ENCODE peak calls at places on chromosome 14, in five cellular contexts. One of them, this sample, is unnamed.
A peak's percentile ranks its signal among the peaks of the same experiment; 100 is the strongest.

GRCh38 chr14:56273151-56273550 is 154.9 kb downstream of the PELI2 start:
- DNase-seq in OCI-LY7: no peak
- DNase-seq in HepG2: no peak
- DNase-seq in lower lobe of right lung: no peak
- DNase-seq in psoas muscle: peak; percentile 63
- DNase-seq in this sample: no peak

GRCh38 chr14:68589447-68590232 is 203.2 kb downstream of the ZFP36L1 start:
- DNase-seq in psoas muscle: peak; percentile 70
- DNase-seq in OCI-LY7: no peak
- DNase-seq in lower lobe of right lung: no peak
- DNase-seq in HepG2: no peak
- DNase-seq in this sample: peak; percentile 54

GRCh38 chr14:91745329-91745728 is 13.4 kb upstream of the CATSPERB start:
- DNase-seq in HepG2: no peak
- DNase-seq in psoas muscle: no peak
- DNase-seq in OCI-LY7: no peak
- DNase-seq in lower lobe of right lung: no peak
- DNase-seq in this sample: no peak

GRCh38 chr14:59360923-59361794 is 104.0 kb downstream of the GPR135 start:
- DNase-seq in HepG2: peak; percentile 59
- DNase-seq in lower lobe of right lung: peak; percentile 77
- DNase-seq in psoas muscle: peak; percentile 70
- DNase-seq in OCI-LY7: peak; percentile 47
- DNase-seq in this sample: peak; percentile 74

GRCh38 chr14:101875041-101875725 is 89.2 kb upstream of the DYNC1H1 start:
- DNase-seq in HepG2: no peak
- DNase-seq in lower lobe of right lung: no peak
- DNase-seq in psoas muscle: no peak
- DNase-seq in OCI-LY7: no peak
- DNase-seq in this sample: no peak

GRCh38 chr14:102430212-102430908 is 67.6 kb downstream of the TECPR2 start:
- DNase-seq in lower lobe of right lung: no peak
- DNase-seq in OCI-LY7: no peak
- DNase-seq in psoas muscle: no peak
- DNase-seq in HepG2: no peak
- DNase-seq in this sample: no peak

GRCh38 chr14:92430686-92431085 is 82.9 kb upstream of the RIN3 start:
- DNase-seq in OCI-LY7: no peak
- DNase-seq in psoas muscle: no peak
- DNase-seq in HepG2: no peak
- DNase-seq in lower lobe of right lung: no peak
- DNase-seq in this sample: no peak

GRCh38 chr14:87133073-87133815 is 859.7 kb downstream of the GALC start:
- DNase-seq in lower lobe of right lung: no peak
- DNase-seq in OCI-LY7: peak; percentile 63
- DNase-seq in HepG2: no peak
- DNase-seq in psoas muscle: no peak
- DNase-seq in this sample: no peak

GRCh38 chr14:56666716-56667115 is 87.1 kb downstream of the TMEM260 start:
- DNase-seq in OCI-LY7: no peak
- DNase-seq in psoas muscle: no peak
- DNase-seq in lower lobe of right lung: no peak
- DNase-seq in HepG2: no peak
- DNase-seq in this sample: no peak

GRCh38 chr14:60651051-60651935 is 2.0 kb upstream of the SIX1 start:
- DNase-seq in OCI-LY7: no peak
- DNase-seq in psoas muscle: no peak
- DNase-seq in lower lobe of right lung: no peak
- DNase-seq in HepG2: no peak
- DNase-seq in this sample: no peak

GRCh38 chr14:55071051-55071450 is 19.6 kb downstream of the MAPK1IP1L start:
- DNase-seq in OCI-LY7: no peak
- DNase-seq in HepG2: no peak
- DNase-seq in psoas muscle: no peak
- DNase-seq in lower lobe of right lung: no peak
- DNase-seq in this sample: no peak

GRCh38 chr14:55073856-55074255 is 22.4 kb downstream of the MAPK1IP1L start:
- DNase-seq in OCI-LY7: no peak
- DNase-seq in HepG2: no peak
- DNase-seq in lower lobe of right lung: no peak
- DNase-seq in psoas muscle: no peak
- DNase-seq in this sample: no peak

GRCh38 chr14:55075628-55076027 is 24.2 kb downstream of the MAPK1IP1L start:
- DNase-seq in HepG2: no peak
- DNase-seq in lower lobe of right lung: no peak
- DNase-seq in OCI-LY7: no peak
- DNase-seq in psoas muscle: no peak
- DNase-seq in this sample: no peak

GRCh38 chr14:55074662-55075061 is 23.2 kb downstream of the MAPK1IP1L start:
- DNase-seq in lower lobe of right lung: no peak
- DNase-seq in HepG2: no peak
- DNase-seq in OCI-LY7: peak; percentile 43
- DNase-seq in psoas muscle: no peak
- DNase-seq in this sample: no peak

GRCh38 chr14:55071870-55072640 is 20.6 kb downstream of the MAPK1IP1L start:
- DNase-seq in psoas muscle: no peak
- DNase-seq in lower lobe of right lung: no peak
- DNase-seq in OCI-LY7: peak; percentile 36
- DNase-seq in HepG2: no peak
- DNase-seq in this sample: peak; percentile 21
- H3K9me3 ChIP-seq in psoas muscle: no peaks in the 10 kb centered on the region
- H3K9me3 ChIP-seq in lower lobe of right lung: no peaks in the 10 kb centered on the region
- H3K9me3 ChIP-seq in OCI-LY7: no peaks in the 10 kb centered on the region
- H3K9me3 ChIP-seq in HepG2: no peaks in the 10 kb centered on the region
- H3K9me3 ChIP-seq in this sample: no peaks in the 10 kb centered on the region

GRCh38 chr14:74896400-74896799 is 14.7 kb downstream of the DLST start:
- DNase-seq in HepG2: no peak
- DNase-seq in lower lobe of right lung: no peak
- DNase-seq in psoas muscle: no peak
- DNase-seq in OCI-LY7: no peak
- DNase-seq in this sample: no peak
- H3K27ac ChIP-seq in HepG2: peak overlapping the region; percentile 45
- H3K27ac ChIP-seq in lower lobe of right lung: no peak overlapping the region
- H3K27ac ChIP-seq in psoas muscle: no peak overlapping the region
- H3K27ac ChIP-seq in OCI-LY7: no peak overlapping the region
- H3K27ac ChIP-seq in this sample: no peak overlapping the region

GRCh38 chr14:73237786-73238261 is 518 bp downstream of the PAPLN start:
- DNase-seq in HepG2: no peak
- DNase-seq in OCI-LY7: no peak
- DNase-seq in lower lobe of right lung: no peak
- DNase-seq in psoas muscle: no peak
- DNase-seq in this sample: no peak
- H3K4me1 ChIP-seq in HepG2: peaks cover 32% of the 10 kb centered on the region
- H3K4me1 ChIP-seq in OCI-LY7: peaks cover 38% of the 10 kb centered on the region
- H3K4me1 ChIP-seq in lower lobe of right lung: peaks cover 48% of the 10 kb centered on the region
- H3K4me1 ChIP-seq in psoas muscle: peaks cover 15% of the 10 kb centered on the region
- H3K4me1 ChIP-seq in this sample: peaks cover 44% of the 10 kb centered on the region

GRCh38 chr14:106547735-106548550 is 1021.6 kb downstream of the TMEM121 start:
- DNase-seq in HepG2: no peak
- DNase-seq in OCI-LY7: no peak
- DNase-seq in psoas muscle: no peak
- DNase-seq in lower lobe of right lung: no peak
- DNase-seq in this sample: no peak
- H3K9me3 ChIP-seq in HepG2: no peaks in the 10 kb centered on the region
- H3K9me3 ChIP-seq in OCI-LY7: no peaks in the 10 kb centered on the region
- H3K9me3 ChIP-seq in psoas muscle: no peaks in the 10 kb centered on the region
- H3K9me3 ChIP-seq in lower lobe of right lung: no peaks in the 10 kb centered on the region
- H3K9me3 ChIP-seq in this sample: no peaks in the 10 kb centered on the region

GRCh38 chr14:88983755-88984154 is 159.3 kb downstream of the TTC8 start:
- DNase-seq in HepG2: no peak
- DNase-seq in lower lobe of right lung: no peak
- DNase-seq in psoas muscle: no peak
- DNase-seq in OCI-LY7: no peak
- DNase-seq in this sample: no peak
- H3K27ac ChIP-seq in HepG2: no peak overlapping the region
- H3K27ac ChIP-seq in lower lobe of right lung: no peak overlapping the region
- H3K27ac ChIP-seq in psoas muscle: no peak overlapping the region
- H3K27ac ChIP-seq in OCI-LY7: no peak overlapping the region
- H3K27ac ChIP-seq in this sample: no peak overlapping the region

This sample was measured in heart right ventricle.